ENCODE peak calls at places on chromosomes 13 and 19, in eight cellular contexts. O, T, U, E, R, D, V and C are unnamed samples.

GRCh38 chr13:100667894-100668293 is 6.7 kb downstream of the TMTC4 start:
- DNase-seq in O (no peak), T (no peak), U (no peak), E (no peak), R (no peak), D (no peak), V (no peak), C (no peak)

GRCh38 chr19:2426661-2427322 is 594 bp downstream of the TIMM13 start:
- DNase-seq in O (no peak), T (peak; percentile 73), U (no peak), E (peak; percentile 29), R (peak; percentile 70), D (no peak), V (no peak), C (peak; percentile 55)

GRCh38 chr13:37175996-37176395 is 70.5 kb upstream of the CSNK1A1L start:
- DNase-seq in O (no peak), T (no peak), U (no peak), E (no peak), R (no peak), D (no peak), V (no peak), C (no peak)

GRCh38 chr13:49443689-49444516 is at the start of the genes CAB39L and SETDB2:
- DNase-seq in O (peak; percentile 99), T (peak; percentile 98), U (peak; percentile 99), E (peak; percentile 98), R (peak; percentile 94), D (peak; percentile 98), V (peak; percentile 95), C (peak; percentile 100)

GRCh38 chr19:55542292-55542855 is 3.0 kb downstream of the SBK3 start:
- DNase-seq in O (no peak), T (no peak), U (no peak), E (no peak), R (no peak), D (no peak), V (no peak), C (no peak)

GRCh38 chr19:48513289-48514122 is 1.9 kb upstream of the LMTK3 start:
- DNase-seq in O (no peak), T (peak; percentile 91), U (peak; percentile 53), E (no peak), R (peak; percentile 72), D (peak; percentile 82), V (peak; percentile 88), C (peak; percentile 89)

GRCh38 chr19:35643255-35644205 is 2.0 kb downstream of the ETV2 start:
- DNase-seq in O (peak; percentile 92), T (peak; percentile 89), U (peak; percentile 72), E (peak; percentile 77), R (peak; percentile 86), D (peak; percentile 95), V (peak; percentile 69), C (peak; percentile 92)

GRCh38 chr19:1590641-1591397 is 1.8 kb downstream of the MBD3 start:
- DNase-seq in O (no peak), T (peak; percentile 75), U (no peak), E (no peak), R (no peak), D (no peak), V (no peak), C (peak; percentile 77)

GRCh38 chr19:3493651-3494050 is 6.8 kb downstream of the DOHH start:
- DNase-seq in O (no peak), T (no peak), U (no peak), E (no peak), R (no peak), D (no peak), V (no peak), C (no peak)

GRCh38 chr13:34748078-34748477 is 194.0 kb upstream of the NBEA start:
- DNase-seq in O (no peak), T (no peak), U (peak; percentile 87), E (no peak), R (no peak), D (no peak), V (no peak), C (no peak)

GRCh38 chr13:33388254-33388998 is 102.9 kb upstream of the STARD13 start:
- DNase-seq in O (no peak), T (no peak), U (no peak), E (no peak), R (no peak), D (no peak), V (no peak), C (no peak)

GRCh38 chr19:7928741-7929701 is 3.1 kb upstream of the CTXN1 start:
- DNase-seq in O (no peak), T (peak; percentile 94), U (no peak), E (peak; percentile 72), R (peak; percentile 72), D (peak; percentile 84), V (no peak), C (peak; percentile 51)

GRCh38 chr13:54627973-54628372 is 1599.4 kb downstream of the OLFM4 start:
- DNase-seq in O (no peak), T (no peak), U (no peak), E (no peak), R (no peak), D (no peak), V (no peak), C (no peak)

GRCh38 chr13:114013336-114013735 is 39.5 kb upstream of the C13orf46 start:
- DNase-seq in O (no peak), T (no peak), U (no peak), E (no peak), R (no peak), D (no peak), V (no peak), C (no peak)

GRCh38 chr13:63551731-63552130 is 2136.1 kb upstream of the PCDH20 start:
- DNase-seq in O (no peak), T (no peak), U (no peak), E (no peak), R (no peak), D (no peak), V (no peak), C (no peak)

GRCh38 chr19:31499281-31499680 is 150.0 kb upstream of the TSHZ3 start:
- DNase-seq in O (peak; percentile 36), T (no peak), U (no peak), E (no peak), R (no peak), D (no peak), V (no peak), C (no peak)

GRCh38 chr19:55452381-55453325 is 8.8 kb downstream of the ISOC2 start:
- DNase-seq in O (peak; percentile 89), T (peak; percentile 68), U (peak; percentile 81), E (no peak), R (peak; percentile 90), D (no peak), V (peak; percentile 96), C (peak; percentile 76)

GRCh38 chr13:27641711-27642502 is 20.2 kb downstream of the POLR1D start:
- DNase-seq in O (no peak), T (no peak), U (no peak), E (no peak), R (no peak), D (no peak), V (no peak), C (no peak)

GRCh38 chr13:109922518-109922917 is 136.1 kb upstream of the IRS2 start:
- DNase-seq in O (no peak), T (no peak), U (no peak), E (no peak), R (no peak), D (no peak), V (no peak), C (no peak)

GRCh38 chr19:2495130-2495641 is 19.3 kb downstream of the GADD45B start:
- DNase-seq in O (peak; percentile 95), T (peak; percentile 31), U (peak; percentile 46), E (peak; percentile 30), R (no peak), D (no peak), V (no peak), C (no peak)

GRCh38 chr13:36795463-36795862 is 23.6 kb upstream of the RFXAP start:
- DNase-seq in O (no peak), T (no peak), U (no peak), E (no peak), R (no peak), D (no peak), V (no peak), C (no peak)

GRCh38 chr13:45367358-45367757 is 26.4 kb upstream of the TPT1 start:
- DNase-seq in O (no peak), T (peak; percentile 69), U (peak; percentile 57), E (peak; percentile 61), R (no peak), D (peak; percentile 88), V (peak; percentile 20), C (peak; percentile 84)

GRCh38 chr13:41465215-41465907 is 8.0 kb downstream of the RGCC start:
- DNase-seq in O (no peak), T (peak; percentile 67), U (no peak), E (peak; percentile 79), R (no peak), D (peak; percentile 89), V (no peak), C (peak; percentile 94)

GRCh38 chr13:26688286-26688685 is 72.3 kb downstream of the GPR12 start:
- DNase-seq in O (no peak), T (no peak), U (no peak), E (no peak), R (no peak), D (no peak), V (no peak), C (no peak)

GRCh38 chr13:31431722-31432137 is 232.0 kb downstream of the B3GLCT start:
- DNase-seq in O (no peak), T (peak; percentile 70), U (no peak), E (peak; percentile 47), R (peak; percentile 69), D (peak; percentile 69), V (peak; percentile 52), C (peak; percentile 56)

GRCh38 chr19:34744896-34745690 is 11.1 kb downstream of the ZNF181 start:
- DNase-seq in O (no peak), T (no peak), U (no peak), E (no peak), R (no peak), D (no peak), V (no peak), C (no peak)